ENCODE peak calls at places on chromosome 21, in four cellular contexts. I is endothelial cell of umbilical vein, O is MCF 10A, X is IMR-90. D is an unnamed sample.

GRCh38 chr21:41508415-41509205 is 652 bp upstream of the TMPRSS2 start:
- DNase-seq in I (no peak), X (no peak), O (no peak), D (no peak)

GRCh38 chr21:35473496-35473895 is 424.4 kb upstream of the RUNX1 start:
- DNase-seq in X (no peak), O (no peak), I (no peak), D (no peak)

GRCh38 chr21:41950941-41951408 is 2.8 kb downstream of the C2CD2 start:
- DNase-seq in O (no peak), I (no peak), X (no peak), D (no peak)

GRCh38 chr21:37225440-37225839 is 41.7 kb downstream of the VPS26C start:
- DNase-seq in X (no peak), O (no peak), I (no peak), D (no peak)

GRCh38 chr21:35343046-35343816 is 294.1 kb upstream of the RUNX1 start:
- DNase-seq in O (no peak), X (peak; percentile 38), I (peak; percentile 18), D (peak; percentile 15)

GRCh38 chr21:36849461-36849860 is 117.0 kb downstream of the HLCS start:
- DNase-seq in O (no peak), X (no peak), I (no peak), D (no peak)

GRCh38 chr21:14046401-14046800 is 164.4 kb downstream of the LIPI start:
- DNase-seq in O (no peak), X (peak; percentile 17), I (no peak), D (no peak)

GRCh38 chr21:35201288-35201687 is 152.2 kb upstream of the RUNX1 start:
- DNase-seq in I (no peak), X (no peak), O (no peak), D (no peak)

GRCh38 chr21:18138507-18138906 is 106.1 kb upstream of the CHODL start:
- DNase-seq in O (no peak), I (no peak), X (no peak), D (no peak)

GRCh38 chr21:42262826-42263225 is 43.9 kb downstream of the ABCG1 start:
- DNase-seq in O (peak; percentile 90), I (peak; percentile 84), X (peak; percentile 24), D (no peak)

GRCh38 chr21:35072960-35073359 is 23.9 kb upstream of the RUNX1 start:
- DNase-seq in X (peak; percentile 77), O (no peak), I (peak; percentile 60), D (no peak)

GRCh38 chr21:39715804-39716397 is 29.1 kb upstream of the IGSF5 start:
- DNase-seq in X (peak; percentile 32), I (peak; percentile 36), O (peak; percentile 39), D (peak; percentile 23)

GRCh38 chr21:29075706-29076447 is 2.4 kb upstream of the CCT8 start:
- DNase-seq in O (peak; percentile 45), I (no peak), X (peak; percentile 35), D (no peak)

GRCh38 chr21:31873275-31873695 is 465 bp downstream of the HUNK start:
- DNase-seq in I (no peak), X (no peak), O (no peak), D (no peak)

GRCh38 chr21:15521644-15522001 is 208.2 kb upstream of the USP25 start:
- DNase-seq in O (peak; percentile 4), X (no peak), I (no peak), D (no peak)

GRCh38 chr21:42263591-42264131 is 44.7 kb downstream of the ABCG1 start:
- DNase-seq in O (peak; percentile 86), I (peak; percentile 89), X (no peak), D (no peak)

GRCh38 chr21:30582850-30583249 is 7.3 kb downstream of the KRTAP22-2 start:
- DNase-seq in O (no peak), X (no peak), I (no peak), D (no peak)

GRCh38 chr21:37210017-37210593 is 57.0 kb downstream of the VPS26C start:
- DNase-seq in X (no peak), I (no peak), O (no peak), D (no peak)

GRCh38 chr21:18499761-18500376 is 96.3 kb upstream of the TMPRSS15 start:
- DNase-seq in X (peak; percentile 13), I (peak; percentile 35), O (peak; percentile 56), D (no peak)

GRCh38 chr21:39153842-39154241 is 29.4 kb downstream of the PSMG1 start:
- DNase-seq in I (no peak), O (peak; percentile 6), X (no peak), D (no peak)

DNA sequence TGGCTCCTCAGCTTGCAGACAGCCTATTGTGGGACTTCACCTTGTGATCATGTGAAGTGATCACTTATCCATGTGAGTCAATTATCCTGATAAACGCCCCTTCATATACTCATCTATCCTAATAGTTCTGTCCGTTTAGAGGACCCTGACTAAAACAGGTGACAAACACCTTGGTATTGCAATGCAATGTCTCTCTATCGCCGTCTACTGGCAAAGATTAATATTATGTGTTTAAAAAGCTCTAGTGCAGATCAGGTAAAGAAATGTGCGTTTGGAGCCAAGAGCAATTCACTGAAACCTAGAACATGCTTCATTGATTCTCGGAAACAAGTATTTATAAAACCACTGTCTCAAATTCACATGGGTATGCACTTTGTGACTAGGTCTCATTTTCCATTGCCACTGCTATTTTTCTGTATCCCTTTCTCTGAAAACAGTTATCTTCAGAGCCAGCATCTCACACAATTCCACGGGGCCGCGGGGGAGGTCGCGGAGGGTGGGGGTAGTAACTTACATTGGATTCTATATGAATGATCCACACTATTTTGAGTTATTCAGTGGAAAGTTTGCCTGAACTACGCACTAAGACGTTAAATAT is 554.6 kb upstream of the NCAM2 start:
- DNase-seq in I (no peak), X (no peak), O (peak; percentile 44), D (no peak)
- TF ChIP-seq CTCF in I (no peak), X (no peak), O (peak; percentile 61), D (no peak)

GRCh38 chr21:27502801-27503200 is 535.9 kb upstream of the ADAMTS5 start:
- DNase-seq in X (no peak), O (no peak), I (no peak), D (no peak)
- TF ChIP-seq CTCF in X (no peak), O (no peak), I (no peak), D (no peak)

GRCh38 chr21:44593598-44594405 is 1.5 kb upstream of the KRTAP10-6 start:
- DNase-seq in O (no peak), X (peak; percentile 12), I (no peak), D (no peak)
- TF ChIP-seq CTCF in O (no peak), X (no peak), I (no peak), D (no peak)

DNA sequence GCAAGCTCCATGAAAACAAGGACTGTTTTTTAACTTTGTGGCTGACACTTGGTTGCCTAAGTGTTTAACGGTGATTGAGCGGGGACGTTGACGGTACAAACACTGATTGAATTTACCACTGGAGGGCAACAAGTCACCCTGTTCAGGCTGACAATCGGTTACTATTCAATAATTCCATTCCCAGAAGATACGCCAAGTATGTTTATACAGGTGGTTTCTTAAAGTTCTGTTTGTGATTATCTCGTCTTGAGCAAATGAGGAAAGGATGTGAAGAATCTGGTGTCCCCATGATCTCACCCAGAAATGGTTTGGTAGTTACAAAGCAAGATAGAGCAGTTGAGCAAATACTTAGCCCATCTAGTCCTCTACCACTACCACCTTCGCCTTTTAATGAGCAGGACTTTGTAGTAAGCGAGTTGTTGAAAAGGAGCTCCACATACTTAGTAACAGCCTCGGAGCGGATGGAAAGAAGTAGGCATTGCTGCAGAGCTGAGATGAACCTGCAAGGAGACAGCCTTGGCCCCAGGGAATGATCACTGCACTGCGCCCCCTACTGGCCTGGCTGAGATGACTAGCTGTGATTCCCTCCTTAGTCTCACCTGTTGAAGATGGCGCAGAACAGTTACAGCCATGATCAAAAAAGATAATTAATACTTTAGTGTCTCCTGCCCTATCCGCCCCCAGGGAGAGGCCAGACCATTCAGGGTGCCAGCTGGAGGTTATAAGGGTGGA is 36.3 kb downstream of the IFNAR1 start:
- DNase-seq in I (peak; percentile 77), O (peak; percentile 81), X (peak; percentile 87), D (peak; percentile 80)
- TF ChIP-seq CTCF in I (peak; percentile 82), O (peak; percentile 86), X (peak; percentile 64), D (peak; percentile 92)

DNA sequence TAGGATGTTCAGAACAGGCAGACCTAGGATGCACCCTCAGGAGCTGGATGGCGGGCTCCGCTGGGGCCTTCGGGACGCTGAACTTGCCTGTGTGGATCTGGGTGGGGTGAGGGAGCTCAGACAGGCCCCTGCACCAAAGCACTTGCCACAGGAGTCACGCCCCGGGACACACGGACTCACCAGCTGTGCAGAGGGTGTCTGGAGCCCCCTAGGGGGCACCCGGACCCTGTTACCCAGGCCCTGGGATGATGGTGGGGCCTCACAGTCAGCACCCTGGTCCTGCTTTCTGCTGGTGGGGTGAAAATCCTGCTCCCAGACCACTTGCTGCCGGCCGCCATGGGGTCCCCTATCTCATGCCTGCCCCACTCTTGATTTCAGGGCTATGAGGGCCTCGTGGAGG is 10.8 kb downstream of the PFKL start:
- DNase-seq in I (no peak), X (no peak), O (no peak), D (no peak)
- TF ChIP-seq CTCF in I (no peak), X (no peak), O (no peak), D (no peak)

GRCh38 chr21:25329227-25329626 is 278.1 kb downstream of the MRPL39 start:
- DNase-seq in X (peak; percentile 91), I (no peak), O (peak; percentile 69), D (no peak)

GRCh38 chr21:25330266-25330665 is 277.0 kb downstream of the MRPL39 start:
- DNase-seq in O (no peak), I (no peak), X (peak; percentile 61), D (no peak)

GRCh38 chr21:25323356-25323949 is 283.8 kb downstream of the MRPL39 start:
- DNase-seq in I (peak; percentile 17), O (peak; percentile 6), X (no peak), D (no peak)

DNA sequence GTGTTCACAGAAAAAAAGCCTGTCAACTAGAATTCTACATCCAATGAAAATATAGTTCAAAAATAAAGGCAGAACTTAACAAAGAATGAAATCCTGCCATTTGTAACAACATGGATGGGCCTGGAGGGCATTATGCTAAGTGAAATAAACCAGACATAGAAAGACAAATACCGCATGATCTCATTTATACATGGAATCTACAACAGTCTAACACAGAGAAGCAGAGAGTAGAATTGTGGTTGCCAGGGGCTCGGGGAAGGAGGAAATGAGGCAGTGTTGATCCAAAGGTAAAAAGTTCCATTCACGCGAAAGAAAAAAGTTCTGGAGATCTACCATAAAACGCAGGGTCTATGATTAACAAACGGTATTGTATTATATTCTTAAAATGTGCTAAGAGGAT is 282.6 kb downstream of the MRPL39 start:
- DNase-seq in O (no peak), X (no peak), I (no peak), D (no peak)
- TF ChIP-seq CTCF in O (no peak), X (no peak), I (no peak), D (no peak)

GRCh38 chr21:43318368-43318767 is 108.6 kb downstream of the SIK1 start:
- DNase-seq in I (no peak), X (no peak), O (no peak), D (no peak)

GRCh38 chr21:43317254-43317748 is 109.6 kb downstream of the SIK1 start:
- DNase-seq in X (no peak), I (no peak), O (no peak), D (no peak)

GRCh38 chr21:43316156-43316845 is 110.6 kb downstream of the SIK1 start:
- DNase-seq in O (no peak), X (no peak), I (no peak), D (no peak)

GRCh38 chr21:43318841-43319781 is 107.8 kb downstream of the SIK1 start:
- DNase-seq in X (peak; percentile 87), I (no peak), O (peak; percentile 63), D (peak; percentile 46)

GRCh38 chr21:43317959-43318358 is 109.0 kb downstream of the SIK1 start:
- DNase-seq in O (no peak), X (no peak), I (no peak), D (no peak)
- TF ChIP-seq CTCF in O (no peak), X (no peak), I (no peak), D (no peak)

GRCh38 chr21:44297525-44298290 is 2.1 kb upstream of the PFKL start:
- DNase-seq in O (peak; percentile 83), I (peak; percentile 78), X (peak; percentile 76), D (peak; percentile 90)
- TF ChIP-seq CTCF in O (peak; percentile 72), I (peak; percentile 74), X (peak; percentile 92), D (peak; percentile 84)

D was measured in GM10248.